ENCODE peak calls at places on chromosomes 2 and 18, in eight cellular contexts. V is hippocampal formation; T is LoVo; U is lung microvascular endothelial cell; H is transverse colon; K is CD8-positive, alpha-beta T cell; Z is chondrocyte; J is memory B cell. N is an unnamed sample.

GRCh38 chr2:195428673-195429072 is 228.4 kb upstream of the SLC39A10 start:
- DNase-seq in V (no peak), T (no peak), U (no peak), H (no peak), K (no peak), Z (no peak), J (no peak), N (no peak)

GRCh38 chr2:177784449-177784845 is 288.1 kb downstream of the PDE11A start:
- DNase-seq in V (no peak), T (no peak), U (no peak), H (no peak), K (no peak), Z (no peak), J (no peak), N (peak; percentile 70)

GRCh38 chr2:133986881-133987793 is 266.7 kb upstream of the MGAT5 start:
- DNase-seq in V (no peak), T (no peak), U (no peak), H (no peak), K (no peak), Z (no peak), J (no peak), N (no peak)

GRCh38 chr2:158936978-158937377 is 31.5 kb upstream of the TANC1 start:
- DNase-seq in V (no peak), T (no peak), U (peak; percentile 98), H (no peak), K (no peak), Z (no peak), J (no peak), N (peak; percentile 89)

GRCh38 chr2:187091664-187092063 is 242.7 kb upstream of the ZSWIM2 start:
- DNase-seq in V (no peak), T (no peak), U (no peak), H (no peak), K (no peak), Z (no peak), J (no peak), N (no peak)

GRCh38 chr2:136117391-136117841 is 533 bp downstream of the CXCR4 start:
- DNase-seq in V (peak; percentile 47), T (no peak), U (peak; percentile 64), H (peak; percentile 35), K (no peak), Z (no peak), J (no peak), N (peak; percentile 39)

GRCh38 chr18:27109403-27109802 is 75.7 kb downstream of the CHST9 start:
- DNase-seq in V (no peak), T (no peak), U (no peak), H (no peak), K (no peak), Z (no peak), J (no peak), N (no peak)

GRCh38 chr18:34626404-34627137 is 83.5 kb upstream of the DTNA start:
- DNase-seq in V (no peak), T (no peak), U (no peak), H (no peak), K (no peak), Z (no peak), J (no peak), N (peak; percentile 33)

GRCh38 chr2:112683550-112684414 is 37.0 kb upstream of the NT5DC4 start:
- DNase-seq in V (no peak), T (peak; percentile 37), U (no peak), H (no peak), K (no peak), Z (no peak), J (no peak), N (no peak)

GRCh38 chr2:29309090-29310054 is 194.2 kb downstream of the CLIP4 start:
- DNase-seq in V (peak; percentile 17), T (peak; percentile 53), U (peak; percentile 68), H (peak; percentile 29), K (peak; percentile 10), Z (no peak), J (peak; percentile 34), N (peak; percentile 65)

GRCh38 chr2:84527137-84528129 is 11.1 kb downstream of the DNAH6 start:
- DNase-seq in V (no peak), T (peak; percentile 14), U (peak; percentile 6), H (no peak), K (no peak), Z (no peak), J (no peak), N (no peak)

GRCh38 chr2:240972201-240972600 is 26.2 kb upstream of the SNED1 start:
- DNase-seq in V (no peak), T (no peak), U (no peak), H (no peak), K (no peak), Z (peak; percentile 56), J (no peak), N (no peak)

GRCh38 chr2:135055182-135055786 is 3.2 kb downstream of the RAB3GAP1 start:
- DNase-seq in V (no peak), T (no peak), U (no peak), H (no peak), K (no peak), Z (no peak), J (no peak), N (peak; percentile 48)

GRCh38 chr2:187383043-187383800 is 64.8 kb downstream of the CALCRL start:
- DNase-seq in V (no peak), T (no peak), U (no peak), H (no peak), K (no peak), Z (no peak), J (no peak), N (no peak)

GRCh38 chr2:25029183-25029554 is 12.7 kb upstream of the EFR3B start:
- DNase-seq in V (no peak), T (peak; percentile 54), U (no peak), H (no peak), K (no peak), Z (no peak), J (no peak), N (no peak)

GRCh38 chr2:238919307-238919706 is 71.4 kb downstream of the TWIST2 start:
- DNase-seq in V (no peak), T (no peak), U (no peak), H (no peak), K (no peak), Z (peak; percentile 41), J (no peak), N (no peak)

GRCh38 chr2:207670887-207671286 is 40.6 kb upstream of the CCNYL1 start:
- DNase-seq in V (no peak), T (no peak), U (no peak), H (no peak), K (no peak), Z (no peak), J (no peak), N (no peak)

GRCh38 chr2:53131416-53131815 is 636.2 kb upstream of the CHAC2 start:
- DNase-seq in V (no peak), T (peak; percentile 2), U (no peak), H (no peak), K (no peak), Z (no peak), J (no peak), N (peak; percentile 14)

GRCh38 chr2:205053827-205054410 is 508.6 kb downstream of the PARD3B start:
- DNase-seq in V (no peak), T (no peak), U (no peak), H (no peak), K (no peak), Z (no peak), J (no peak), N (peak; percentile 75)

GRCh38 chr2:23859983-23860382 is 66.9 kb downstream of the ATAD2B start:
- DNase-seq in V (no peak), T (no peak), U (no peak), H (no peak), K (no peak), Z (no peak), J (no peak), N (peak; percentile 38)

GRCh38 chr2:47269316-47270232 is 114.5 kb upstream of the STPG4 start:
- DNase-seq in V (no peak), T (peak; percentile 88), U (peak; percentile 57), H (peak; percentile 69), K (no peak), Z (no peak), J (no peak), N (peak; percentile 84)

GRCh38 chr18:24530630-24531111 is 70.2 kb downstream of the HRH4 start:
- DNase-seq in V (no peak), T (peak; percentile 82), U (peak; percentile 88), H (no peak), K (no peak), Z (no peak), J (no peak), N (peak; percentile 25)

GRCh38 chr2:239154971-239155805 is 245.6 kb downstream of the HDAC4 start:
- DNase-seq in V (peak; percentile 81), T (no peak), U (no peak), H (no peak), K (no peak), Z (peak; percentile 72), J (no peak), N (no peak)

GRCh38 chr18:41266616-41267015 is 688.4 kb upstream of the PIK3C3 start:
- DNase-seq in V (no peak), T (no peak), U (no peak), H (no peak), K (no peak), Z (no peak), J (no peak), N (peak; percentile 21)

GRCh38 chr2:3536682-3537632 is 17.6 kb upstream of the ADI1 start:
- DNase-seq in V (no peak), T (peak; percentile 61), U (peak; percentile 62), H (no peak), K (no peak), Z (no peak), J (no peak), N (peak; percentile 65)

GRCh38 chr18:79819951-79820351 is 22.2 kb downstream of the KCNG2 start:
- DNase-seq in V (peak; percentile 52), T (no peak), U (no peak), H (no peak), K (no peak), Z (peak; percentile 59), J (no peak), N (no peak)

GRCh38 chr2:224086226-224086911 is 47.3 kb upstream of the SERPINE2 start:
- DNase-seq in V (no peak), T (peak; percentile 87), U (peak; percentile 13), H (no peak), K (no peak), Z (no peak), J (no peak), N (peak; percentile 93)

GRCh38 chr2:7962191-7962590 is 719.7 kb upstream of the ID2 start:
- DNase-seq in V (no peak), T (no peak), U (no peak), H (no peak), K (no peak), Z (no peak), J (no peak), N (no peak)

GRCh38 chr18:34643982-34644381 is 66.1 kb upstream of the DTNA start:
- DNase-seq in V (no peak), T (no peak), U (no peak), H (no peak), K (no peak), Z (no peak), J (no peak), N (peak; percentile 40)

GRCh38 chr2:3398837-3399236 is 19.3 kb downstream of the TRAPPC12 start:
- DNase-seq in V (no peak), T (no peak), U (no peak), H (no peak), K (no peak), Z (no peak), J (no peak), N (no peak)

GRCh38 chr2:217753460-217754200 is 249.2 kb downstream of the TNS1 start:
- DNase-seq in V (no peak), T (no peak), U (no peak), H (no peak), K (no peak), Z (no peak), J (no peak), N (no peak)

GRCh38 chr2:80351229-80351628 is 46.7 kb upstream of the LRRTM1 start:
- DNase-seq in V (no peak), T (no peak), U (no peak), H (no peak), K (no peak), Z (no peak), J (no peak), N (no peak)

GRCh38 chr2:6977095-6977777 is 60.0 kb downstream of the RNF144A start:
- DNase-seq in V (peak; percentile 29), T (peak; percentile 38), U (peak; percentile 51), H (peak; percentile 70), K (no peak), Z (no peak), J (no peak), N (no peak)

GRCh38 chr2:241272298-241272721 is 43.2 kb downstream of the HDLBP start:
- DNase-seq in V (no peak), T (no peak), U (peak; percentile 45), H (peak; percentile 36), K (no peak), Z (no peak), J (peak; percentile 36), N (peak; percentile 34)